ENCODE peak calls at places on chromosome 6, in seven cellular contexts. W is adipocyte, G is progenitor cell of endocrine pancreas, X is A549, J is psoas muscle, Y is pulmonary artery endothelial cell, H is NCI-H2081. D is an unnamed sample.

GRCh38 chr6:80594461-80594860 is 488.0 kb downstream of the BCKDHB start:
- DNase-seq in W (peak), G (no peak), X (no peak), J (no peak), Y (no peak), H (no peak), D (no peak)

GRCh38 chr6:139990865-139991264 is 616.4 kb upstream of the CITED2 start:
- DNase-seq in W (peak), G (no peak), X (no peak), J (no peak), Y (no peak), H (no peak), D (no peak)

GRCh38 chr6:111263837-111264236 is 176.5 kb downstream of the SLC16A10 start:
- DNase-seq in W (peak), G (no peak), X (no peak), J (no peak), Y (no peak), H (no peak), D (no peak)

GRCh38 chr6:125718109-125718508 is 31.3 kb upstream of the HEY2 start:
- DNase-seq in W (no peak), G (no peak), X (no peak), J (no peak), Y (no peak), H (peak), D (no peak)

GRCh38 chr6:166318227-166318626 is 10.0 kb upstream of the PRR18 start:
- DNase-seq in W (no peak), G (no peak), X (no peak), J (no peak), Y (no peak), H (no peak), D (no peak)

GRCh38 chr6:48183816-48184215 is 72.8 kb upstream of the PTCHD4 start:
- DNase-seq in W (peak), G (no peak), X (no peak), J (no peak), Y (no peak), H (no peak), D (no peak)

GRCh38 chr6:32941412-32941784 is 570 bp upstream of the HLA-DMB start:
- DNase-seq in W (no peak), G (no peak), X (no peak), J (no peak), Y (no peak), H (no peak), D (no peak)

GRCh38 chr6:142279350-142280180 is 22.2 kb upstream of the ADGRG6 start:
- DNase-seq in W (peak), G (no peak), X (no peak), J (no peak), Y (no peak), H (no peak), D (no peak)

GRCh38 chr6:26379236-26380139 is 3.4 kb upstream of the BTN2A2 start:
- DNase-seq in W (no peak), G (no peak), X (no peak), J (no peak), Y (no peak), H (no peak), D (no peak)

GRCh38 chr6:87756858-87757257 is 54.8 kb upstream of the AKIRIN2 start:
- DNase-seq in W (peak), G (no peak), X (no peak), J (no peak), Y (no peak), H (no peak), D (no peak)

GRCh38 chr6:37779902-37780628 is 39.5 kb upstream of the ZFAND3 start:
- DNase-seq in W (no peak), G (no peak), X (no peak), J (no peak), Y (no peak), H (no peak), D (no peak)

GRCh38 chr6:36576573-36576972 is 17.6 kb upstream of the SRSF3 start:
- DNase-seq in W (no peak), G (no peak), X (no peak), J (no peak), Y (no peak), H (no peak), D (no peak)

GRCh38 chr6:97203343-97203742 is 79.7 kb downstream of the MMS22L start:
- DNase-seq in W (no peak), G (no peak), X (no peak), J (no peak), Y (no peak), H (no peak), D (no peak)

GRCh38 chr6:18242062-18242851 is 22.1 kb downstream of the DEK start:
- DNase-seq in W (peak), G (no peak), X (no peak), J (no peak), Y (peak), H (no peak), D (no peak)

GRCh38 chr6:26328265-26328844 is 36.6 kb upstream of the BTN3A2 start:
- DNase-seq in W (no peak), G (no peak), X (no peak), J (no peak), Y (no peak), H (no peak), D (no peak)

GRCh38 chr6:2244261-2245102 is 923 bp downstream of the GMDS start:
- DNase-seq in W (no peak), G (peak), X (peak), J (no peak), Y (no peak), H (peak), D (no peak)

GRCh38 chr6:102204336-102204735 is 810.8 kb downstream of the GRIK2 start:
- DNase-seq in W (peak), G (no peak), X (no peak), J (no peak), Y (no peak), H (peak), D (no peak)

GRCh38 chr6:157270916-157271315 is 52.4 kb downstream of the TMEM242 start:
- DNase-seq in W (no peak), G (no peak), X (no peak), J (no peak), Y (no peak), H (no peak), D (no peak)

GRCh38 chr6:167210375-167211295 is 52.9 kb upstream of the GPR31 start:
- DNase-seq in W (no peak), G (no peak), X (no peak), J (no peak), Y (no peak), H (no peak), D (no peak)

GRCh38 chr6:158387578-158387977 is 75.3 kb downstream of the TULP4 start:
- DNase-seq in W (no peak), G (no peak), X (no peak), J (no peak), Y (no peak), H (no peak), D (no peak)

GRCh38 chr6:137926985-137927384 is 59.9 kb downstream of the TNFAIP3 start:
- DNase-seq in W (no peak), G (no peak), X (no peak), J (no peak), Y (no peak), H (no peak), D (no peak)

GRCh38 chr6:119032428-119032827 is 46.0 kb downstream of the FAM184A start:
- DNase-seq in W (no peak), G (no peak), X (no peak), J (no peak), Y (no peak), H (no peak), D (no peak)

GRCh38 chr6:22222469-22222868 is 74.4 kb downstream of the PRL start:
- DNase-seq in W (no peak), G (no peak), X (no peak), J (no peak), Y (no peak), H (no peak), D (no peak)

GRCh38 chr6:87697581-87698552 is 4.2 kb downstream of the AKIRIN2 start:
- DNase-seq in W (peak), G (no peak), X (no peak), J (no peak), Y (peak), H (peak), D (no peak)

GRCh38 chr6:142500265-142500786 is 198.5 kb downstream of the ADGRG6 start:
- DNase-seq in W (peak), G (no peak), X (no peak), J (no peak), Y (no peak), H (no peak), D (no peak)

GRCh38 chr6:168025831-168026325 is 28.4 kb downstream of the KIF25 start:
- DNase-seq in W (no peak), G (no peak), X (no peak), J (no peak), Y (no peak), H (no peak), D (no peak)

GRCh38 chr6:105553174-105553573 is 150.3 kb upstream of the PREP start:
- DNase-seq in W (no peak), G (no peak), X (no peak), J (no peak), Y (no peak), H (peak), D (no peak)

GRCh38 chr6:803191-803977 is 110.4 kb upstream of the EXOC2 start:
- DNase-seq in W (no peak), G (no peak), X (no peak), J (no peak), Y (no peak), H (no peak), D (no peak)

GRCh38 chr6:89475634-89476033 is 42.7 kb downstream of the ANKRD6 start:
- DNase-seq in W (peak), G (no peak), X (no peak), J (no peak), Y (no peak), H (no peak), D (no peak)

GRCh38 chr6:34142046-34142445 is 3.8 kb downstream of the GRM4 start:
- DNase-seq in W (no peak), G (no peak), X (no peak), J (no peak), Y (no peak), H (no peak), D (no peak)

GRCh38 chr6:26215200-26216014 is 128.2 kb downstream of the HFE start:
- DNase-seq in W (peak), G (no peak), X (no peak), J (no peak), Y (no peak), H (no peak), D (no peak)

GRCh38 chr6:14754636-14755513 is 491.0 kb upstream of the JARID2 start:
- DNase-seq in W (no peak), G (no peak), X (no peak), J (no peak), Y (no peak), H (no peak), D (no peak)

GRCh38 chr6:116866281-116866871 is 10.7 kb upstream of the RFX6 start:
- DNase-seq in W (no peak), G (no peak), X (no peak), J (no peak), Y (no peak), H (no peak), D (no peak)